ENCODE peak calls at places on chromosome 6, in eight cellular contexts. H is brain microvascular endothelial cell, D is LNCaP clone FGC, Z is AG04449, T is AG10803, B is ovary, P is astrocyte of the spinal cord, F is tibial nerve. X is an unnamed sample.

GRCh38 chr6:88301888-88302768 is 136.0 kb upstream of the CNR1 start:
- DNase-seq in H (no peak), D (no peak), Z (no peak), T (no peak), B (no peak), P (no peak), F (no peak), X (no peak)

GRCh38 chr6:111791415-111791814 is 81.8 kb downstream of the FYN start:
- DNase-seq in H (no peak), D (no peak), Z (no peak), T (peak), B (no peak), P (no peak), F (no peak), X (no peak)

GRCh38 chr6:25342784-25343183 is 63.6 kb downstream of the CARMIL1 start:
- DNase-seq in H (peak), D (no peak), Z (no peak), T (peak), B (no peak), P (no peak), F (no peak), X (peak)

GRCh38 chr6:41092421-41093140 is 19.8 kb downstream of the NFYA start:
- DNase-seq in H (peak), D (no peak), Z (no peak), T (peak), B (no peak), P (peak), F (no peak), X (peak)

GRCh38 chr6:19734061-19734460 is 103.1 kb upstream of the ID4 start:
- DNase-seq in H (no peak), D (no peak), Z (no peak), T (no peak), B (no peak), P (no peak), F (no peak), X (no peak)

GRCh38 chr6:53582963-53583362 is 38.1 kb upstream of the GCLC start:
- DNase-seq in H (no peak), D (no peak), Z (no peak), T (no peak), B (no peak), P (no peak), F (no peak), X (peak)

GRCh38 chr6:125546827-125547226 is 202.6 kb upstream of the HEY2 start:
- DNase-seq in H (peak), D (peak), Z (no peak), T (peak), B (no peak), P (peak), F (no peak), X (peak)

GRCh38 chr6:154157082-154157481 is 118.0 kb downstream of the OPRM1 start:
- DNase-seq in H (no peak), D (no peak), Z (no peak), T (no peak), B (no peak), P (no peak), F (no peak), X (no peak)

GRCh38 chr6:122995930-122996796 is at the start of gene CLVS2:
- DNase-seq in H (peak), D (no peak), Z (no peak), T (peak), B (no peak), P (peak), F (no peak), X (peak)

GRCh38 chr6:16729183-16729696 is 32.0 kb downstream of the ATXN1 start:
- DNase-seq in H (peak), D (no peak), Z (no peak), T (peak), B (no peak), P (peak), F (no peak), X (peak)

GRCh38 chr6:127119361-127120108 is 1.1 kb downstream of the RSPO3 start:
- DNase-seq in H (no peak), D (no peak), Z (no peak), T (no peak), B (no peak), P (no peak), F (no peak), X (peak)

GRCh38 chr6:53263915-53264314 is 84.8 kb downstream of the ELOVL5 start:
- DNase-seq in H (peak), D (no peak), Z (peak), T (peak), B (no peak), P (peak), F (no peak), X (peak)

GRCh38 chr6:164013480-164014208 is 599.1 kb downstream of the QKI start:
- DNase-seq in H (no peak), D (no peak), Z (no peak), T (no peak), B (no peak), P (no peak), F (no peak), X (no peak)

GRCh38 chr6:4180653-4181255 is 45.4 kb upstream of the ECI2 start:
- DNase-seq in H (no peak), D (peak), Z (peak), T (peak), B (no peak), P (peak), F (no peak), X (peak)

GRCh38 chr6:112927641-112928040 is 580.5 kb downstream of the RFPL4B start:
- DNase-seq in H (no peak), D (no peak), Z (no peak), T (no peak), B (no peak), P (peak), F (no peak), X (peak)

GRCh38 chr6:57262901-57263694 is 41.0 kb upstream of the RAB23 start:
- DNase-seq in H (peak), D (no peak), Z (peak), T (peak), B (no peak), P (peak), F (peak), X (peak)

GRCh38 chr6:7684076-7684475 is 41.8 kb upstream of the BMP6 start:
- DNase-seq in H (peak), D (no peak), Z (no peak), T (no peak), B (no peak), P (no peak), F (no peak), X (no peak)

GRCh38 chr6:117906905-117907599 is at the start of gene SLC35F1:
- DNase-seq in H (peak), D (no peak), Z (no peak), T (peak), B (no peak), P (peak), F (no peak), X (peak)

GRCh38 chr6:401994-402640 is 10.6 kb downstream of the IRF4 start:
- DNase-seq in H (no peak), D (no peak), Z (no peak), T (no peak), B (no peak), P (no peak), F (no peak), X (no peak)

GRCh38 chr6:157822221-157823000 is 635 bp upstream of the SNX9 start:
- DNase-seq in H (no peak), D (no peak), Z (no peak), T (peak), B (peak), P (no peak), F (no peak), X (no peak)

GRCh38 chr6:130617658-130618057 is 209.5 kb upstream of the SMLR1 start:
- DNase-seq in H (no peak), D (no peak), Z (no peak), T (no peak), B (no peak), P (no peak), F (no peak), X (no peak)

GRCh38 chr6:127090051-127090450 is 28.4 kb upstream of the RSPO3 start:
- DNase-seq in H (no peak), D (no peak), Z (no peak), T (no peak), B (no peak), P (no peak), F (no peak), X (peak)

GRCh38 chr6:45983041-45983440 is 32.6 kb downstream of the CLIC5 start:
- DNase-seq in H (no peak), D (no peak), Z (no peak), T (no peak), B (no peak), P (no peak), F (no peak), X (no peak)

GRCh38 chr6:27025351-27025750 is 222.2 kb upstream of the PRSS16 start:
- DNase-seq in H (no peak), D (no peak), Z (no peak), T (no peak), B (no peak), P (no peak), F (no peak), X (no peak)

GRCh38 chr6:51322505-51322904 is 503.8 kb downstream of the TFAP2B start:
- DNase-seq in H (no peak), D (no peak), Z (no peak), T (no peak), B (no peak), P (no peak), F (no peak), X (no peak)

GRCh38 chr6:167833396-167833763 is 6.7 kb downstream of the AFDN start:
- DNase-seq in H (no peak), D (no peak), Z (no peak), T (no peak), B (no peak), P (no peak), F (no peak), X (no peak)

GRCh38 chr6:160931378-160932343 is 59.9 kb upstream of the MAP3K4 start:
- DNase-seq in H (no peak), D (no peak), Z (no peak), T (peak), B (no peak), P (peak), F (no peak), X (no peak)

GRCh38 chr6:53794073-53794719 is 609 bp upstream of the LRRC1 start:
- DNase-seq in H (peak), D (peak), Z (no peak), T (peak), B (peak), P (peak), F (peak), X (peak)

GRCh38 chr6:152399409-152399808 is 237.8 kb downstream of the SYNE1 start:
- DNase-seq in H (no peak), D (no peak), Z (no peak), T (peak), B (no peak), P (no peak), F (no peak), X (peak)

GRCh38 chr6:35552285-35552917 is 39.7 kb upstream of the TULP1 start:
- DNase-seq in H (peak), D (peak), Z (no peak), T (peak), B (no peak), P (no peak), F (no peak), X (peak)

DNA sequence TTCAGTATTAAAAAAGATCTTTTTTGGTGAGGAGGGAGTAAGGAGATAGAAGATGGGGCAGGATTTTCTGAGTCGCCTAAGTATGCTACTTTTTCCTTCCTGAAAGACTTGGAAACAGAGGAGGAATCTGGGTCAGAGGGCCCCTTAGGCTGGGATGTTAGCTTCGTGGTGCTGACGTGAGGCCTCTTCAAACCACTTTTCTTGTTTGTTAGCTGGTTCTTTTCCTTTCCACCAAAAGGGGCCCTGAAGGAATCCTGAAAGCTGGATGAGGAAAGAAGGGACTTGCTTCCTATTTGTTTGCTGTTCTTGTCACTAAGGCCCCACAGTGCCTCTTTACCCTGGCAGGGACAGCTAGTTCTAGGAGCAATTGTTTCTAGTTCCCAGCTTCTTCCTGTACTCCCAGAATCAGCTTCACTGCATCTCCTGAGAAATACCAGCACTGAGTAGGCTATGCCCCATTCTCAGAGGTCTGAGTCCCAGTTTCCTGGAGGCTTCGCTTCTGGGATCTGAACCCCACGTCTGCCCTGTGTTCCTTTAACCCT is 2.2 kb upstream of the IL20RA start:
- DNase-seq in H (no peak), D (no peak), Z (no peak), T (no peak), B (no peak), P (no peak), F (no peak), X (no peak)
- TF ChIP-seq CTCF in H (no peak), D (no peak), Z (no peak), T (no peak), B (no peak), P (no peak), F (no peak), X (no peak)

GRCh38 chr6:12585497-12585958 is 131.0 kb upstream of the PHACTR1 start:
- DNase-seq in H (no peak), D (no peak), Z (no peak), T (no peak), B (no peak), P (peak), F (no peak), X (peak)
- H3K4me3 ChIP-seq in H (no peak), D (no peak), Z (no peak), T (no peak), B (no peak), P (no peak), F (no peak), X (no peak)

GRCh38 chr6:169099411-169100202 is 154.0 kb downstream of the THBS2 start:
- DNase-seq in H (peak), D (no peak), Z (no peak), T (peak), B (no peak), P (peak), F (no peak), X (peak)
- TF ChIP-seq CTCF in H (peak), D (no peak), Z (no peak), T (peak), B (no peak), P (peak), F (no peak), X (peak)

DNA sequence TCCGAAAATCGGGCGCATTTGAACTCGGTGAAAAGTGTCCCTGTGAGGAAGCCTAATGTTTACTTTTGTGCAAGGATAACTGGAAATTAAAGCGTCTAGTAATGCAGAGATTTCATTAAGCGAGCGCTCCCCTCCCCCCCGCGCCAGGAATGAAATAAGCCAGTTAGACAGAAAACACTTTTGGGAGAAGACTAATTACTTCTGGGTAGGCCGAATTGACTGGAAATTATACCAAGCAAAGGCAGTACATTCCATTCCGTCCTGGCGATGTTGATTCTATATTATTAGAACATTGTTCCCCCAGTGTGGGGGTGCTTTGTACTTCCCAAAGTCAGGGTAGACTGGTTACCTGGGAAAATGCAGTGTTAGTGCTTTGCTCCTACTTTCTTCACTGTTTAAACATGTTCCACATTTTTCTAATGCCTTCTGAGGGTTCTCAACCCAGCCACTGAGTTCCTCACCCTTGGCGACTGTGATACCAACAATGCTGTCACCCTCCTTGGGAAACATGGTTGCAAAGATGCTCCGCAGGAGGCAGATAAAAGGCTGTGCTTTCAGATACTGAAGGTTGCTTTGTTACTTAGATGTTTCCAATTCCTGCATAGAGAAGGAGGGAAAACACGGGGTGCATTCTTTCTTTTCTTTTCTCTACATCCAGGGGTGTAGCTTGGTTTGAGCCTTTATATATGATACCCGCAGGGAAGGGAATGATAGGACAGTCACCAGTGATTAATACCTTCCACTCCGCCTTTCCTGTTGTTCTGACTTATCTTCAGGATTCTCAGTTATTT is 2.6 kb downstream of the GJA1 start:
- DNase-seq in H (peak), D (no peak), Z (no peak), T (peak), B (peak), P (peak), F (peak), X (peak)
- H3K4me3 ChIP-seq in H (peak), D (no peak), Z (peak), T (peak), B (peak), P (peak), F (peak), X (peak)

GRCh38 chr6:95203153-95203754 is 374.1 kb upstream of the MANEA start:
- DNase-seq in H (peak), D (peak), Z (no peak), T (no peak), B (no peak), P (peak), F (peak), X (peak)
- TF ChIP-seq CTCF in H (peak), D (peak), Z (peak), T (peak), B (peak), P (peak), F (peak), X (peak)

GRCh38 chr6:132490024-132490423 is 22.9 kb downstream of the STX7 start:
- DNase-seq in H (no peak), D (no peak), Z (no peak), T (peak), B (no peak), P (no peak), F (peak), X (peak)
- H3K4me3 ChIP-seq in H (no peak), D (no peak), Z (no peak), T (no peak), B (no peak), P (no peak), F (no peak), X (no peak)

X was measured in fibroblast of the aortic adventitia.